ENCODE peak calls at places on chromosome 1, in five cellular contexts. U is ovary, I is uterus, V is lower lobe of right lung, K is heart right ventricle. L is an unnamed sample.
A peak's percentile ranks its signal among the peaks of the same experiment; 100 is the strongest.

GRCh38 chr1:167057297-167057688 is 32.9 kb downstream of the GPA33 start:
- DNase-seq in U (no peak), I (no peak), V (no peak), K (no peak), L (no peak)

GRCh38 chr1:204077979-204078696 is 5.2 kb downstream of the SOX13 start:
- DNase-seq in U (no peak), I (no peak), V (peak; percentile 72), K (no peak), L (no peak)

GRCh38 chr1:26787381-26787705 is 407 bp upstream of the PIGV start:
- DNase-seq in U (no peak), I (no peak), V (no peak), K (peak; percentile 12), L (no peak)

GRCh38 chr1:179058343-179059184 is 23.3 kb upstream of the TOR3A start:
- DNase-seq in U (no peak), I (no peak), V (no peak), K (no peak), L (no peak)

GRCh38 chr1:15916417-15916816 is 59.5 kb downstream of the ZBTB17 start:
- DNase-seq in U (no peak), I (no peak), V (no peak), K (no peak), L (no peak)

GRCh38 chr1:217482356-217483102 is 148.4 kb downstream of the GPATCH2 start:
- DNase-seq in U (no peak), I (no peak), V (no peak), K (no peak), L (no peak)

GRCh38 chr1:89041055-89041707 is 18.5 kb upstream of the GBP3 start:
- DNase-seq in U (no peak), I (no peak), V (no peak), K (no peak), L (no peak)

GRCh38 chr1:203320546-203321272 is 15.4 kb downstream of the BTG2 start:
- DNase-seq in U (no peak), I (peak; percentile 82), V (peak; percentile 73), K (peak; percentile 49), L (peak; percentile 68)

GRCh38 chr1:202623075-202623474 is 87.2 kb downstream of the SYT2 start:
- DNase-seq in U (peak; percentile 57), I (peak; percentile 72), V (no peak), K (peak; percentile 24), L (no peak)

GRCh38 chr1:1197188-1197500 is 9.2 kb downstream of the TNFRSF18 start:
- DNase-seq in U (no peak), I (no peak), V (no peak), K (no peak), L (no peak)

GRCh38 chr1:109370712-109371270 is 26.9 kb downstream of the SORT1 start:
- DNase-seq in U (no peak), I (no peak), V (no peak), K (no peak), L (no peak)

GRCh38 chr1:18091660-18092446 is 15.7 kb upstream of the IGSF21 start:
- DNase-seq in U (no peak), I (no peak), V (no peak), K (no peak), L (no peak)

GRCh38 chr1:157574836-157575235 is 22.5 kb upstream of the FCRL5 start:
- DNase-seq in U (no peak), I (no peak), V (no peak), K (no peak), L (no peak)

GRCh38 chr1:180521474-180522203 is 19.3 kb upstream of the ACBD6 start:
- DNase-seq in U (no peak), I (no peak), V (no peak), K (no peak), L (no peak)

GRCh38 chr1:2148691-2149090 is 45.9 kb downstream of the FAAP20 start:
- DNase-seq in U (no peak), I (no peak), V (peak; percentile 61), K (no peak), L (peak; percentile 28)

GRCh38 chr1:153995640-153996039 is 5.1 kb downstream of the RPS27 start:
- DNase-seq in U (no peak), I (no peak), V (no peak), K (no peak), L (no peak)

GRCh38 chr1:151534662-151535278 is 5.3 kb upstream of the TUFT1 start:
- DNase-seq in U (peak; percentile 76), I (peak; percentile 61), V (peak; percentile 87), K (peak; percentile 74), L (peak; percentile 77)

GRCh38 chr1:218765753-218766152 is 407.9 kb upstream of the LYPLAL1 start:
- DNase-seq in U (no peak), I (no peak), V (no peak), K (no peak), L (no peak)

GRCh38 chr1:212315907-212316306 is 30.7 kb downstream of the PPP2R5A start:
- DNase-seq in U (no peak), I (no peak), V (no peak), K (no peak), L (no peak)

GRCh38 chr1:36389960-36390359 is 4.2 kb upstream of the STK40 start:
- DNase-seq in U (no peak), I (no peak), V (no peak), K (no peak), L (no peak)

GRCh38 chr1:68049941-68050878 is at the start of gene DIRAS3:
- DNase-seq in U (peak; percentile 73), I (peak; percentile 24), V (no peak), K (peak; percentile 14), L (no peak)

GRCh38 chr1:68570859-68571258 is 74.0 kb upstream of the DEPDC1 start:
- DNase-seq in U (no peak), I (no peak), V (no peak), K (no peak), L (no peak)

GRCh38 chr1:232040260-232040659 is 413.7 kb downstream of the DISC1 start:
- DNase-seq in U (no peak), I (no peak), V (no peak), K (no peak), L (no peak)

GRCh38 chr1:184296466-184297243 is 90.2 kb upstream of the C1orf21 start:
- DNase-seq in U (peak; percentile 82), I (peak; percentile 91), V (peak; percentile 64), K (peak; percentile 97), L (no peak)

GRCh38 chr1:32062867-32063230 is 9.9 kb upstream of the TMEM39B start:
- DNase-seq in U (no peak), I (no peak), V (no peak), K (no peak), L (no peak)

GRCh38 chr1:8138673-8139072 is 112.6 kb upstream of the ERRFI1 start:
- DNase-seq in U (no peak), I (no peak), V (no peak), K (no peak), L (no peak)
- H3K4me1 ChIP-seq in U (peaks cover 18% of the 10 kb centered on the region), I (no peaks in the 10 kb centered on the region), V (peaks cover 20% of the 10 kb centered on the region), K (no peaks in the 10 kb centered on the region), L (no peaks in the 10 kb centered on the region)

DNA sequence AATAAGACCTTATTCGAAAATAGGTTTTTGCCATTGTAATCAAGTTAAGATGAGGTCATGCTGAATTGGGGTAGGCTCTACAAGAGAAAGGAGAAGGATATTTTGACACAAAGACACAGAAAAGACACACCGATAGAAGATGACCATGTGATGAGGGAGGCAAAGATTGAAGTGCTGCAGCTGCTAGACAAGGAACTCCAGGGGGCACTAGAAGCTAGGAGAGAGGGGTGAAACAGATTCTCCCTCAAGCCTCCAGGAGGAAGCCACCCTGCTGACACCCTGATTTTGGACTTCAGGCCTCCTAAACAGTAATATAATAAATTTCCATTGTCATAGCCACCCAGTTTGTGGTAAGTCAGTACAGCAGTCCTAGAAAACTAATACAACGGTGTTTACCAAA is 506.8 kb upstream of the CAMK1G start:
- DNase-seq in U (no peak), I (no peak), V (no peak), K (no peak), L (no peak)
- TF ChIP-seq CTCF in U (no peak), I (no peak), V (peak; percentile 9), K (no peak), L (no peak)

DNA sequence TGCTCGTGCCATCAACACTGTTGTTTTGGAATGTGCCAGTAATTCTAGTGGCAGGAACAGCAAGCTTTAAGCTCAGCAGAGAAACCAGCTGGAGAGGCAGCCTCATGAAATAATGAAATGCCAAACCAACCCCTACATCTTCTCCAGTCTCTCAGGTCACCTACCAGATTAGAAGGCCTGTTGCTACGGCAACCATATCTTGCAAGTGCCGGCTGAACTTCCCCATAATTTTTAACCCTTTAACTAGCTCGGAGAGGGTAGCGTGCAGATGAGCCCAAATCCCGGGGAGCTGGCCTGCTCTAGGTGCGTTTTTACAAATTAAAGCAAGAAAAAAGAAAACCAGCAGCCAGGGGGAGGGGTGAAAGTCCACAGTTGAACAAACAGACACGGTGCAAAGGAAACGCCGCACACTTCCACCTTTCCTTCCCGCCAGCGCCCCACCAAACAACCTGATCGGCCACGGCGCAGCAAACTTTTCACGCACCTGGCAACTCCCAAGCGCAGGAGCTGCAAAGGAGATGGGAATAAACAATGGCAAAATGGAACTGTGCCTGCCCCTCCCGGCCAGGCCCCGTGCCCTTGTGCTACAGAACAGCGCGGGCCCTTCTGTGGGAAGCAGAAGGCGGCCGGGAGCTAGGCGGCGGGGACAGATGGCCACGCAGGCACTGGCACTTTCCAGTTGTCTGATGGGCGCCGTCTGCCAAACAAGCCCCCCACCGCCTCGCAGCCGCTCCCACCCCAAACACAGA is 50.1 kb downstream of the SSBP3 start:
- DNase-seq in U (no peak), I (no peak), V (no peak), K (no peak), L (peak; percentile 29)
- H3K4me1 ChIP-seq in U (peaks cover 63% of the 10 kb centered on the region), I (peaks cover 27% of the 10 kb centered on the region), V (peaks cover 56% of the 10 kb centered on the region), K (peaks cover 62% of the 10 kb centered on the region), L (peaks cover 53% of the 10 kb centered on the region)

GRCh38 chr1:34858901-34859441 is 578 bp downstream of the SMIM12 start:
- DNase-seq in U (peak; percentile 56), I (no peak), V (no peak), K (no peak), L (no peak)
- TF ChIP-seq CTCF in U (no peak), I (no peak), V (no peak), K (no peak), L (no peak)

GRCh38 chr1:43541141-43541540 is 10.5 kb downstream of the PTPRF start:
- DNase-seq in U (peak; percentile 2), I (no peak), V (no peak), K (no peak), L (no peak)

GRCh38 chr1:43540653-43541071 is 10.0 kb downstream of the PTPRF start:
- DNase-seq in U (peak; percentile 71), I (peak; percentile 82), V (peak; percentile 41), K (no peak), L (no peak)

GRCh38 chr1:43538969-43539368 is 8.3 kb downstream of the PTPRF start:
- DNase-seq in U (no peak), I (no peak), V (no peak), K (no peak), L (no peak)

GRCh38 chr1:43538143-43538487 is 7.4 kb downstream of the PTPRF start:
- DNase-seq in U (peak; percentile 8), I (no peak), V (peak; percentile 23), K (no peak), L (no peak)

GRCh38 chr1:43539726-43540434 is 9.2 kb downstream of the PTPRF start:
- DNase-seq in U (peak; percentile 33), I (no peak), V (peak; percentile 21), K (no peak), L (no peak)
- H3K4me1 ChIP-seq in U (peaks cover 18% of the 10 kb centered on the region), I (peaks cover 15% of the 10 kb centered on the region), V (peaks cover 48% of the 10 kb centered on the region), K (peaks cover 17% of the 10 kb centered on the region), L (peaks cover 10% of the 10 kb centered on the region)